ENCODE peak calls at places on chromosomes 5 and 9, in five cellular contexts. Q is lower lobe of right lung, K is upper lobe of right lung, S is endodermal cell, M is progenitor cell of endocrine pancreas. W is an unnamed sample.

GRCh38 chr9:12696931-12697622 is 3.9 kb downstream of the TYRP1 start:
- DNase-seq in K (no peak), Q (no peak), M (no peak), S (no peak), W (no peak)

GRCh38 chr9:132168347-132168746 is 6.5 kb downstream of the NTNG2 start:
- DNase-seq in Q (no peak), K (no peak), S (no peak), M (no peak), W (no peak)

GRCh38 chr5:154456540-154456939 is 10.7 kb downstream of the SAP30L start:
- DNase-seq in Q (no peak), K (no peak), S (no peak), M (no peak), W (no peak)

GRCh38 chr5:146040559-146040958 is 64.8 kb downstream of the PLAC8L1 start:
- DNase-seq in M (no peak), K (no peak), Q (no peak), S (no peak), W (no peak)

GRCh38 chr9:120507936-120508510 is 71.9 kb downstream of the CDK5RAP2 start:
- DNase-seq in S (no peak), K (no peak), Q (no peak), M (no peak), W (no peak)

GRCh38 chr5:30890377-30890776 is 303.1 kb upstream of the CDH6 start:
- DNase-seq in S (no peak), K (no peak), Q (no peak), M (no peak), W (no peak)

GRCh38 chr9:132116583-132116982 is 36.9 kb upstream of the MED27 start:
- DNase-seq in K (no peak), S (no peak), M (no peak), Q (no peak), W (no peak)

GRCh38 chr5:4883388-4883787 is 256.7 kb upstream of the ADAMTS16 start:
- DNase-seq in M (no peak), S (no peak), K (no peak), Q (no peak), W (no peak)

GRCh38 chr5:56815657-56816545 is 552 bp downstream of the MAP3K1 start:
- DNase-seq in K (peak; percentile 86), S (peak; percentile 76), M (peak; percentile 18), Q (peak; percentile 72), W (peak; percentile 35)

GRCh38 chr5:134245101-134245604 is 19.3 kb upstream of the PPP2CA start:
- DNase-seq in Q (no peak), K (no peak), M (no peak), S (peak; percentile 77), W (peak; percentile 16)

GRCh38 chr9:89799766-89800165 is 195.0 kb downstream of the GADD45G start:
- DNase-seq in K (no peak), M (no peak), Q (peak; percentile 9), S (no peak), W (no peak)

GRCh38 chr9:89799221-89799620 is 194.4 kb downstream of the GADD45G start:
- DNase-seq in M (no peak), Q (no peak), S (no peak), K (no peak), W (no peak)

GRCh38 chr9:89803403-89803802 is 198.6 kb downstream of the GADD45G start:
- DNase-seq in S (peak; percentile 8), K (no peak), Q (peak; percentile 22), M (no peak), W (no peak)

GRCh38 chr9:89802809-89803355 is 198.1 kb downstream of the GADD45G start:
- DNase-seq in M (no peak), Q (peak; percentile 45), K (no peak), S (peak; percentile 35), W (no peak)

GRCh38 chr9:89801723-89802680 is 197.2 kb downstream of the GADD45G start:
- DNase-seq in M (no peak), K (no peak), Q (peak; percentile 13), S (peak; percentile 20), W (no peak)
- TF ChIP-seq CTCF in M (no peak), K (no peak), Q (no peak), S (no peak), W (no peak)

DNA sequence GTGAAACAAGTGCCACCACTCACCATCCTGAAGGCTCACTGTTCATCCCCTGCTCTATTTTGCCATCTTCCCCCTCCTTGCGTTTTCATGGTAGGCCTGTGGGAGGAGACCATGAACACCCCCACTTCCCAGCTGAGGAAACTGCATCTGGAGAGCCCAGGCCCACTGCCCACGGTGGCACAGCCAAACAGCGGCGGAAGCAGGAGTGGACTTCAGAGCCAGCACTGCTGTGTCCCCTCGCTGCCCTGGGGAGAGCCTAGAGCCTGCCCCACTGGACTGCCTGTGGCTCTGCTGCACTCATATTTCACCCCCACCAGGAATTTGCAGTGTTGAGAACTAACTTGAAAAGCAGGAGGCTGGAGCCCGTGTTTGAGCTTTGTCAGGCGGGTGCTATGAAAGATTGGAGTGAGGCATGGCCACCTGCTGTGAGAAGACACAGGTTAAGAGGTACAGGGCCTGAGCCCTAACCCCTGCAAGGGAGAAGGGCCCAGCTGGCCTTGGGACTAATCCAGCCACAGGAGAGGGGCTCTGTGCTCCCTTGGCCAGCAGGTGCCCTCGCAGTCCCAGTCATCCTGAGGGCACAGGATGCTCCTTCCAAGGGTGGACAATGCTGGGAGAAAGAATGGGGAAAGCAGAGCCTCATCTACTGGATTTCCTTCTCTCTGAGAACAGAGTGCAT is 79.0 kb downstream of the MACROH2A1 start:
- DNase-seq in K (no peak), S (peak; percentile 78), Q (no peak), M (no peak), W (peak; percentile 52)
- TF ChIP-seq CTCF in K (peak; percentile 13), S (peak; percentile 73), Q (no peak), M (peak; percentile 32), W (no peak)

DNA sequence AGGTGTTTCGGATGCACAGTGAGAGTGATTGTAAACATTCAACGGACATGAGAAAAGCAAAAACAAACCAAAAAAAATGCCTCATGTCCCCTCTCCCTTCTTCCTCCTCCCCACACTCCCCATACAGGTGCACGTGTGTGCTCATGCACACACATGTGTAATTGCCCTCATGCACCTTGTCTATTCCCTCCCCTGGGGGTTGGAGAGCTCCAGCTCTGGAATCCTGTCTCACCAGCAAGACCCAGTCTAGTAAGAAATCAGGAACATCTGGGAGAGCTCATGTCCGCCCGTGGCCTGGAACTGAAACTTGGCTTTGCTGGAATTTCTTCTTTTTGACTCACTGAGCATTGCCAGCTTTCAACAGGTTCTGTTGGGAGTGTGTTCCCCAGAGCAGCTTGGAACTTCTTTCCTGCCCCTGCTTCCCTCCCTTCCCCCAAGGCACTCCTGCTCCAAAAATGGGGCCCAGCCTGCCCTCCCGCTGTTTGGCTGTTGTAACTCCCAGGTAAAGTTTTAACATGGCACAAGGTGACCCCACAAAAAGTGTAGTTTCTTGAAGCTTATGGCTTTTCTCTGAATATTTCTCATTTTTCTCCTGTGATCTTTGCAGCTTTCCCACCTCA is 190.1 kb downstream of the NR3C1 start:
- DNase-seq in M (no peak), K (no peak), Q (no peak), S (no peak), W (no peak)
- TF ChIP-seq CTCF in M (no peak), K (no peak), Q (no peak), S (no peak), W (no peak)

GRCh38 chr9:99231708-99232107 is 9.6 kb downstream of the SEC61B start:
- DNase-seq in S (peak; percentile 70), K (no peak), M (no peak), Q (no peak), W (peak; percentile 49)
- TF ChIP-seq CTCF in S (peak; percentile 78), K (peak; percentile 44), M (peak; percentile 54), Q (peak; percentile 48), W (peak; percentile 43)

DNA sequence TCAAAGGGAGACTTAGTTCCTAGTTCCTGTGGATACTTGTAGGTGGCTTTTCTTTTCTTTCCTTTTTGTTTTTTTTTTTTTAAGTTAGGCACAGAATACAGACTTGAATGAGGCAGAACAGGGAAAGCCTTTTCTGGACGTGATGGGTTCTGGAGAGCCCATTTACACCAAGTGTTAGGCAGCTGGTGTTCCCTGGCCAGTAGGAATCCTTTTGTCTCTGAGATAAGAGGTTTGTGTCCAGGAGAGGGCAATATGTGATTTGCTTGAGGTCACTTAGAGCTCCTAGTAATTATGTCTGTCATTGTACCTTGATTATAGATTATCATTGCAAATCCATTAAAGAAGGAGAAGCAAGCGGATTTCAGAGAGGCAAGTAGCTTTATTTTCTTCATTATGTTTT is 9.1 kb downstream of the MEGF10 start:
- DNase-seq in Q (no peak), M (no peak), K (no peak), S (no peak), W (no peak)
- TF ChIP-seq CTCF in Q (no peak), M (no peak), K (no peak), S (peak; percentile 45), W (no peak)

GRCh38 chr5:109819878-109820277 is 130.2 kb downstream of the MAN2A1 start:
- DNase-seq in Q (no peak), M (no peak), S (no peak), K (no peak), W (no peak)
- TF ChIP-seq CTCF in Q (no peak), M (no peak), S (peak; percentile 58), K (peak; percentile 9), W (peak; percentile 25)

DNA sequence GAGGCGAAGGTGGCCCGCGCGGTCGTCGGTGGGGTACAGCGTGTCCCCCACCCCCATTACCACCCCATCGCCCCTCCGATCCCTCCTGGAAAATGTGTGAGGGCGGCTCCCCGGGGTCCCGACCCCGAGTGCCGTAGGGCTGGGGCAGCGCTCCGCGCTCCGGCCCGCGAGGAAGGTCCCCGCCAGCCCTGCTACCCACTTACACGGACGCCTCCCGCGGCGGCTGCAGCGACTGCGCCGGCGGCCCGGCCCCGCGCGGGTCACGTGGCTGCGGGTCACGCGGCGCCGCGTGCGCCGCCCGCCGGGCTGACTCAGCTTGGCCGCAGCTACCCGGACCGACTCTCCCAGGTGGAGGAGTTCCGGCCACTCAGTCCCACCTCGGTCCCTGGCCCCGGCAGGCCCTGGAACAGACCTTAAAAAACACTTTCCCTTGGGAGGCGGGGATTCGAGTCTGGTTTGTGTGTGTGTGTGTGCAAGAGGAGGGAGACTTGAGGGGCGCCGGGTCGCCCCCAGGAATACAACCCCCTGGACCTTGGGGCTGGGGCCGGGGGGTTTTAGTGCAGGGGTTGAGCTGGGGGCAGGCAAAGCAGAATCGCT is at the start of gene GNPDA1:
- DNase-seq in Q (peak; percentile 90), K (peak; percentile 93), S (peak; percentile 86), M (peak; percentile 66), W (peak; percentile 52)
- TF ChIP-seq CTCF in Q (no peak), K (no peak), S (no peak), M (peak; percentile 26), W (no peak)